ENCODE peak calls at places on chromosomes 1 and 21, in seven cellular contexts. L, B, N, G, V, M and O are unnamed samples. For H3K4me1, the result is how much of the 10 kb centered on the place peaks cover.

GRCh38 chr1:16167331-16168143 is 11.7 kb upstream of the EPHA2 start:
- DNase-seq in B (no peak), G (peak), N (peak), L (no peak), M (no peak), V (no peak), O (peak)

GRCh38 chr1:38730511-38731397 is 128.8 kb downstream of the RRAGC start:
- DNase-seq in M (no peak), L (peak), V (no peak), N (no peak), B (peak), G (peak), O (no peak)

GRCh38 chr1:43611950-43612349 is 38.0 kb upstream of the KDM4A start:
- DNase-seq in V (no peak), M (no peak), L (no peak), B (no peak), N (peak), G (no peak), O (no peak)

GRCh38 chr1:106536741-106537140 is 519.7 kb upstream of the PRMT6 start:
- DNase-seq in L (peak), B (no peak), V (no peak), M (no peak), G (no peak), N (no peak), O (no peak)

GRCh38 chr1:22184892-22185612 is 42.2 kb upstream of the WNT4 start:
- DNase-seq in G (no peak), M (no peak), L (peak), N (peak), B (no peak), V (no peak), O (no peak)

GRCh38 chr1:61141288-61142044 is 59.1 kb downstream of the NFIA start:
- DNase-seq in N (peak), V (no peak), B (no peak), G (peak), M (no peak), L (peak), O (no peak)

GRCh38 chr1:7921766-7922165 is 18.9 kb downstream of the TNFRSF9 start:
- DNase-seq in N (peak), V (no peak), B (no peak), M (no peak), G (no peak), L (no peak), O (no peak)

GRCh38 chr21:39518055-39518844 is 66.5 kb downstream of the SH3BGR start:
- DNase-seq in L (peak), B (peak), G (peak), M (no peak), V (peak), N (peak), O (peak)

GRCh38 chr1:46822248-46822826 is 23.5 kb downstream of the CYP4B1 start:
- DNase-seq in B (no peak), M (no peak), G (no peak), L (no peak), N (no peak), V (no peak), O (no peak)

GRCh38 chr1:222457084-222457483 is 90.8 kb downstream of the HHIPL2 start:
- DNase-seq in G (no peak), N (no peak), B (no peak), L (no peak), V (no peak), M (no peak), O (no peak)

GRCh38 chr1:89708727-89709375 is 75.9 kb downstream of the LRRC8C start:
- DNase-seq in B (no peak), L (no peak), G (no peak), N (no peak), V (no peak), M (no peak), O (no peak)

GRCh38 chr1:177170756-177171535 is at the start of gene BRINP2:
- DNase-seq in G (peak), V (peak), L (peak), M (peak), B (no peak), N (peak), O (no peak)

GRCh38 chr1:196877964-196878363 is 9.9 kb upstream of the CFHR4 start:
- DNase-seq in G (no peak), B (no peak), N (peak), M (no peak), V (no peak), L (no peak), O (no peak)

GRCh38 chr21:42746593-42747266 is 93.3 kb downstream of the PDE9A start:
- DNase-seq in V (peak), N (peak), M (no peak), B (no peak), L (no peak), G (no peak), O (no peak)

GRCh38 chr1:156464825-156465452 is 35.6 kb downstream of the MEF2D start:
- DNase-seq in N (peak), M (no peak), V (no peak), G (no peak), L (no peak), B (no peak), O (no peak)

GRCh38 chr1:215557992-215558626 is 9.0 kb upstream of the KCTD3 start:
- DNase-seq in L (no peak), G (no peak), N (no peak), M (no peak), V (no peak), B (no peak), O (no peak)

GRCh38 chr1:114035304-114035700 is 56.0 kb downstream of the OLFML3 start:
- DNase-seq in M (no peak), V (no peak), B (no peak), G (no peak), L (no peak), N (no peak), O (no peak)

GRCh38 chr1:67969446-67969845 is 81.0 kb downstream of the DIRAS3 start:
- DNase-seq in G (no peak), L (peak), B (no peak), M (no peak), V (no peak), N (no peak), O (no peak)

GRCh38 chr1:119549719-119550141 is 42.7 kb downstream of the HSD3B1 start:
- DNase-seq in G (peak), L (peak), B (peak), V (peak), M (no peak), N (no peak), O (no peak)

GRCh38 chr1:53125122-53125521 is 17.3 kb downstream of the SLC1A7 start:
- DNase-seq in V (no peak), B (no peak), L (no peak), G (no peak), M (peak), N (no peak), O (no peak)

GRCh38 chr1:2290595-2291510 is 62.7 kb downstream of the SKI start:
- DNase-seq in N (peak), M (peak), G (no peak), V (peak), L (peak), B (no peak), O (peak)

GRCh38 chr1:115714572-115715141 is 53.9 kb downstream of the CASQ2 start:
- DNase-seq in V (no peak), G (peak), B (no peak), L (peak), M (no peak), N (no peak), O (no peak)

GRCh38 chr1:48692235-48692634 is 84.5 kb downstream of the BEND5 start:
- DNase-seq in V (no peak), M (no peak), N (no peak), L (no peak), B (no peak), G (no peak), O (no peak)

GRCh38 chr1:67650061-67650460 is 34.9 kb upstream of the GADD45A start:
- DNase-seq in M (no peak), B (no peak), L (no peak), V (no peak), N (no peak), G (no peak), O (no peak)

GRCh38 chr1:200960948-200961340 is 62.6 kb downstream of the KIF21B start:
- DNase-seq in G (no peak), B (no peak), M (no peak), L (no peak), V (no peak), N (no peak), O (no peak)

GRCh38 chr1:107076846-107077245 is 20.4 kb downstream of the PRMT6 start:
- DNase-seq in N (peak), M (no peak), G (peak), V (no peak), L (peak), B (peak), O (no peak)

GRCh38 chr1:28104866-28105467 is 16.6 kb upstream of the EYA3 start:
- DNase-seq in G (peak), M (no peak), V (no peak), N (peak), B (peak), L (peak), O (no peak)

GRCh38 chr1:10734900-10735602 is 61.4 kb downstream of the CASZ1 start:
- DNase-seq in N (no peak), B (no peak), L (no peak), M (no peak), G (no peak), V (no peak), O (no peak)

GRCh38 chr1:24827737-24828136 is 82.5 kb downstream of the CLIC4 start:
- DNase-seq in M (no peak), N (no peak), V (no peak), G (no peak), L (no peak), B (no peak), O (no peak)

GRCh38 chr21:45577806-45578801 is 35.9 kb upstream of the SLC19A1 start:
- DNase-seq in L (no peak), G (peak), B (no peak), M (no peak), V (no peak), N (no peak), O (no peak)

GRCh38 chr1:22100168-22100567 is 42.7 kb downstream of the WNT4 start:
- DNase-seq in G (no peak), M (no peak), V (no peak), L (no peak), B (no peak), N (no peak), O (no peak)

GRCh38 chr21:37829447-37829846 is 86.8 kb downstream of the KCNJ6 start:
- DNase-seq in B (no peak), L (peak), G (peak), V (no peak), M (no peak), N (peak), O (no peak)

DNA sequence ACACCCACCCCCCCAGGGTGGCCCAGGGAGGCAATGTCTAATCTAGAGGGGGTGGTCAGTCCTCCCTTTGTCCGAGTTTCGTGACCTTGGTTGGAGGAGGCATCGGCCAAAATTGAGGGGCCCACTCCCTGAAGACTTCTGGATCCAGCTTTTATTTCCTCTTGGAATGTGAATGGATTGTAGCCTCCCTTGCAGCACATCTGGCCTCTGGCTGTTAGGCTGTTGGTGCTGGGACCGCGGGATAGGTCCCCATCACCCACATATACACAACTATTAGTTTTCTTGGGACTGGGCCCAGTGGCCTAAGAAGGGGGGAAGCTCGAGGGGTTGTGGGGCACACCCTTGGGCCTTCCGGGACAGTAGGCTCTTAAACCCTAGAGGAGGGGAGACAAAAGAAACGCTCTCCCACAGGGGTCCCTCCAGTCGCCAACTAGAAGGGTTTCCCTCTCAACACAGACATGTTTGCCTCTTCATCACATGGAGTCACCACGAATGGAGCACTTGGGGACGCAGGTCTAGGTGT is 2.5 kb downstream of the LHX4 start:
- DNase-seq in L (no peak), B (no peak), G (no peak), N (no peak), M (no peak), V (no peak), O (no peak)
- H3K4me1 ChIP-seq in L (under half), B (under half), G (under half), N (under half), M (under half), V (half or more), O (under half)

GRCh38 chr1:55696891-55697290 is 481.7 kb upstream of the USP24 start:
- DNase-seq in B (no peak), N (no peak), M (no peak), L (no peak), V (no peak), G (no peak), O (no peak)
- H3K4me1 ChIP-seq in B (under half), N (under half), M (under half), L (under half), V (under half), G (under half), O (under half)

GRCh38 chr1:160489513-160490261 is 33.4 kb downstream of the SLAMF6 start:
- DNase-seq in V (no peak), G (no peak), N (peak), M (no peak), B (no peak), L (no peak), O (no peak)
- H3K4me1 ChIP-seq in V (under half), G (under half), N (under half), M (under half), B (under half), L (under half), O (under half)

GRCh38 chr1:150532860-150533259 is 16.3 kb upstream of the ADAMTSL4 start:
- DNase-seq in V (no peak), N (no peak), M (no peak), L (no peak), B (no peak), G (no peak), O (no peak)

GRCh38 chr1:150537732-150538684 is 11.2 kb upstream of the ADAMTSL4 start:
- DNase-seq in G (no peak), B (no peak), M (peak), N (peak), V (no peak), L (peak), O (no peak)

GRCh38 chr1:150534002-150534401 is 15.2 kb upstream of the ADAMTSL4 start:
- DNase-seq in M (no peak), L (no peak), V (no peak), B (no peak), N (peak), G (no peak), O (no peak)

GRCh38 chr1:150535511-150536281 is 13.5 kb upstream of the ADAMTSL4 start:
- DNase-seq in M (no peak), G (no peak), N (peak), B (no peak), V (no peak), L (no peak), O (no peak)

DNA sequence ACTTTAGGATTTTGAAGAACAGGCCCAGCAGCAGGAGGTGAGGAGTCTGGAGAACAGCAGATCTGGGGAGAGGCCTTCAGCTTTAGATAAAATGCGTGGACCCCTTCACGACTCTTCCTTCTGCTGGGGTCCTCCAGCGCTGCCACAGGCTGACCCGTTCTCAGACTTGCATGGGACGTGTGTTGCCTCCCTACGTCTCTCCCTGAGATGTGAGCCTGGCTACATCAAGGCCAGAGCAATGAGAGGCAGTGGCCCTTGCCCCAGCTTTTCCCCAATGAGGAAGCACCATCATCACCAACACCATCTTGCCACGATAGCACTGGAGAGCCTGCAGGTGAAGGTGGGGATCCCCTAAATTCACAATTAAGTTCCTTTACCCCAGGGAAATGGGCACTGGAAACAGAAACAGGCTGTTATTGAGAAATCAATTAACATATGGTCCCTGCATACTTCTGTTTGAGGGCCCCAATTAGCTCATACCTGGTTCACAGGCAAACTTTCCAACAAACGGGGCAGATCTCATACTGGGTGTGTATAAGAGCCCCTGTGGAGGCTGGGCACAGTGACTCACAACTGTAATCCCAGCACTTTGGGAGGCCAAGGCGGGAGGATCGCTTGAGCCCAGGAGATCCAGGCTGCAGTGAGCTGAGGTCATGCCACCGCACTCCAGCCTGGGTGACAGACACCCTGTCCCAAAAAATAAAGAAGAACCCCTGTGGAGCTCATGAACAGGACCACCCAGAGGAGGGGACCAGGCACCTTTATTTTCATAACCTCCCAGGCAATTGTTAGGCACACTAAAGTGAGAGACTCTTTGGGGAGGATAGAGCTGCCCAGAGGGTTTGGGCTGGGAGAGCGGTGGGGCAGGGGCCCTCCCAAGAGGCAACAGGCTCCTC is 12.1 kb upstream of the ADAMTSL4 start:
- DNase-seq in B (no peak), N (peak), V (no peak), M (no peak), G (no peak), L (no peak), O (no peak)
- H3K4me1 ChIP-seq in B (under half), N (under half), V (under half), M (under half), G (under half), L (under half), O (under half)

GRCh38 chr1:118304722-118305344 is 119.8 kb upstream of the SPAG17 start:
- DNase-seq in M (no peak), N (peak), V (no peak), B (no peak), G (peak), L (no peak), O (no peak)

GRCh38 chr1:118300808-118301207 is 115.8 kb upstream of the SPAG17 start:
- DNase-seq in B (no peak), V (no peak), L (no peak), M (no peak), G (no peak), N (no peak), O (no peak)

GRCh38 chr1:118298397-118298796 is 113.4 kb upstream of the SPAG17 start:
- DNase-seq in B (no peak), V (no peak), G (no peak), M (peak), N (no peak), L (no peak), O (no peak)

GRCh38 chr1:118302145-118302544 is 117.1 kb upstream of the SPAG17 start:
- DNase-seq in B (no peak), V (no peak), M (no peak), G (no peak), L (no peak), N (no peak), O (no peak)

DNA sequence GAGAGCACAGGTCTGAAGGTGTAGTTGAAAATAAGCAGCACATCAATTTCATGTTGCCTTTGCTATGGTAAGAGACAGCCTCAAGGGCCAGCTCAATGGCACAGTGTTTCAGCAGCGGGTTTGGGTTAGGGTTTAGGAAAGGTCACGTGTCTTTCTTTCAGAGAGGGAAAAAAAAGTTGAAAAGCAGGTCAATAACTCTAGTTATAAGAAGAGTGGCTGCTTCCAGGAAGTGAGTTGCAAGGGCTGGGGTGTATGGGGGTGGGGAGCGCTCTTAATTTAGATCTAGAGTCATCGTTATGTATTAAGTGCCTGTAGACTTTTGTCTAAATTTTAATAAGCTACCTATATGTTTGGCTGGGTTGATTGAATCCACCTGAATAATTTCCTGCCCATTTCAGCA is 118.5 kb upstream of the SPAG17 start:
- DNase-seq in N (no peak), V (no peak), M (no peak), G (no peak), L (no peak), B (no peak), O (no peak)
- H3K4me1 ChIP-seq in N (under half), V (under half), M (half or more), G (under half), L (under half), B (under half), O (under half)

DNA sequence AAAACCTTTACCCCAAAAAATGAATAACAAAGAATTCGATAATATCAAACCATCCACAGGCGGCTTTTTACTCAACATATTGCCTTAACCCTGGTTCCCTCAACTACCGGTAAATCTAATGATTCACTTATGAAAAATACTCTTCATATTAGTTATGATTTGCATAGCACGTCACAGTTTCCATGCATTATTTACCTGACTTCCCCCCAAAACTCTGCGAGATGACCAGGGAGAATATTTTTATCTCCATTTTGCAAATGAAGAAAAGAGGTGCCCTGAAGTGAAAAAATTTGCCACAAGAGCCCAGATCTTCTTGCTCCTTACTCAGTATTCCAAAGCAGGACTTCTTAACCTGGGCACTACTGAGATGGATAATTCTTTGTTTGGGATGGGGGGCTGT is 2.9 kb downstream of the JAK1 start:
- DNase-seq in G (no peak), M (no peak), V (no peak), L (no peak), N (no peak), B (no peak), O (no peak)
- H3K4me1 ChIP-seq in G (under half), M (half or more), V (under half), L (under half), N (under half), B (under half), O (under half)

GRCh38 chr1:228305721-228306152 is 97.9 kb downstream of the OBSCN start:
- DNase-seq in M (peak), B (no peak), V (no peak), N (peak), G (no peak), L (no peak), O (no peak)
- H3K4me1 ChIP-seq in M (under half), B (under half), V (under half), N (under half), G (under half), L (under half), O (under half)